ENCODE peak calls at places on chromosomes 2 and 18, in four cellular contexts. K is GM04503; G is activated T-helper 1 cell treated with Interleukin-2 at 50 U/mL for 16 hours; V is CD4-positive, CD25-positive, alpha-beta regulatory T cell. N is an unnamed sample.

GRCh38 chr18:31876707-31877106 is 66.2 kb downstream of the TRAPPC8 start:
- DNase-seq in K (no peak), G (no peak), V (no peak), N (no peak)

GRCh38 chr2:135817946-135818345 is 19.0 kb downstream of the LCT start:
- DNase-seq in K (no peak), G (no peak), V (no peak), N (no peak)

GRCh38 chr2:60621688-60622429 is 68.4 kb upstream of the BCL11A start:
- DNase-seq in K (no peak), G (no peak), V (no peak), N (no peak)

GRCh38 chr18:21115519-21116411 is 4.2 kb upstream of the ROCK1 start:
- DNase-seq in K (peak), G (no peak), V (no peak), N (no peak)

GRCh38 chr18:77086656-77087390 is 45.8 kb downstream of the MBP start:
- DNase-seq in K (no peak), G (no peak), V (no peak), N (peak)

GRCh38 chr2:238566001-238566645 is 139.4 kb downstream of the ASB1 start:
- DNase-seq in K (no peak), G (no peak), V (no peak), N (no peak)

GRCh38 chr2:235594041-235594440 is 100.2 kb downstream of the AGAP1 start:
- DNase-seq in K (no peak), G (no peak), V (peak), N (no peak)

GRCh38 chr2:43455735-43456642 is 139.8 kb downstream of the THADA start:
- DNase-seq in K (no peak), G (no peak), V (no peak), N (no peak)

GRCh38 chr2:16665746-16666452 is at the start of gene CYRIA:
- DNase-seq in K (no peak), G (no peak), V (peak), N (peak)

GRCh38 chr2:128911276-128911675 is 592.6 kb upstream of the HS6ST1 start:
- DNase-seq in K (no peak), G (no peak), V (no peak), N (no peak)

GRCh38 chr2:234335676-234336228 is 161.1 kb downstream of the ARL4C start:
- DNase-seq in K (peak), G (peak), V (peak), N (peak)

GRCh38 chr18:3704556-3705162 is 254.7 kb downstream of the TGIF1 start:
- DNase-seq in K (no peak), G (no peak), V (no peak), N (no peak)

GRCh38 chr2:154293864-154294263 is 404.6 kb upstream of the KCNJ3 start:
- DNase-seq in K (no peak), G (no peak), V (no peak), N (no peak)

GRCh38 chr18:55587341-55588000 is 521 bp downstream of the TCF4 start:
- DNase-seq in K (no peak), G (no peak), V (no peak), N (peak)

GRCh38 chr2:77434880-77435279 is 87.3 kb downstream of the LRRTM4 start:
- DNase-seq in K (no peak), G (no peak), V (no peak), N (no peak)

GRCh38 chr18:48475635-48476549 is 62.9 kb upstream of the CTIF start:
- DNase-seq in K (peak), G (no peak), V (no peak), N (no peak)

GRCh38 chr2:196853301-196854087 is 44.3 kb upstream of the C2orf66 start:
- DNase-seq in K (no peak), G (no peak), V (no peak), N (no peak)

GRCh38 chr2:25606892-25607291 is 66.5 kb downstream of the DTNB start:
- DNase-seq in K (no peak), G (no peak), V (peak), N (no peak)

GRCh38 chr2:27809761-27810241 is 38.3 kb downstream of the MRPL33 start:
- DNase-seq in K (peak), G (no peak), V (no peak), N (no peak)

GRCh38 chr2:42835577-42836371 is 43.4 kb upstream of the HAAO start:
- DNase-seq in K (peak), G (no peak), V (no peak), N (peak)

GRCh38 chr2:66851449-66851872 is 416.5 kb downstream of the MEIS1 start:
- DNase-seq in K (peak), G (no peak), V (no peak), N (no peak)

GRCh38 chr2:239579524-239580198 is 178.8 kb upstream of the HDAC4 start:
- DNase-seq in K (no peak), G (no peak), V (no peak), N (peak)

N was measured in Right ventricle myocardium inferior.